ENCODE peak calls at places on chromosomes 5 and 9, in four cellular contexts. W, R, U and N are unnamed samples.

GRCh38 chr9:121678501-121679022 is 27.1 kb downstream of the DAB2IP start:
- ATAC-seq in W (no peak), R (no peak), U (no peak), N (no peak)

GRCh38 chr5:42349163-42349562 is 74.1 kb upstream of the GHR start:
- ATAC-seq in W (no peak), R (no peak), U (no peak), N (no peak)

GRCh38 chr9:4690144-4690543 is 10.8 kb downstream of the CDC37L1 start:
- ATAC-seq in W (no peak), R (no peak), U (no peak), N (no peak)

GRCh38 chr5:157215826-157216167 is 35.2 kb downstream of the ITK start:
- ATAC-seq in W (peak), R (no peak), U (no peak), N (no peak)

GRCh38 chr9:114888599-114888998 is 41.8 kb downstream of the TNFSF8 start:
- ATAC-seq in W (no peak), R (no peak), U (no peak), N (no peak)

GRCh38 chr5:13403351-13403750 is 541.1 kb downstream of the DNAH5 start:
- ATAC-seq in W (no peak), R (no peak), U (no peak), N (no peak)

GRCh38 chr5:59609501-59610265 is 283.8 kb downstream of the PDE4D start:
- ATAC-seq in W (peak), R (no peak), U (no peak), N (no peak)

GRCh38 chr9:20112367-20112766 is 323.5 kb upstream of the SLC24A2 start:
- ATAC-seq in W (no peak), R (no peak), U (no peak), N (no peak)

GRCh38 chr5:157563373-157564148 is 12.0 kb downstream of the ADAM19 start:
- ATAC-seq in W (no peak), R (peak), U (no peak), N (no peak)

GRCh38 chr9:132006657-132007370 is 72.9 kb downstream of the MED27 start:
- ATAC-seq in W (peak), R (peak), U (no peak), N (peak)

GRCh38 chr9:68914751-68915150 is 99.2 kb downstream of the PRKACG start:
- ATAC-seq in W (no peak), R (no peak), U (no peak), N (no peak)

GRCh38 chr9:116002624-116003023 is 151.0 kb upstream of the PAPPA start:
- ATAC-seq in W (no peak), R (no peak), U (no peak), N (peak)

GRCh38 chr5:126519637-126520592 is 75.1 kb downstream of the ALDH7A1 start:
- ATAC-seq in W (no peak), R (peak), U (no peak), N (no peak)

GRCh38 chr5:107294669-107295068 is 376.1 kb downstream of the EFNA5 start:
- ATAC-seq in W (no peak), R (no peak), U (no peak), N (no peak)

GRCh38 chr5:1293997-1294838 is 650 bp downstream of the TERT start:
- ATAC-seq in W (peak), R (no peak), U (no peak), N (no peak)